ENCODE peak calls at places on chromosomes 11 and 22, in nine cellular contexts. H is GM12891; R is osteocyte; B is NCI-H1417; P is stimulated activated CD4-positive, alpha-beta T cell treated with anti-CD3 and anti-CD28 coated beads, Interleukin-12 subunit alpha, Interleukin-12 subunit beta, amount 100 ng/mL, for 4 hours; O is hippocampal formation; A is AG04450; S is mammary epithelial cell; N is stimulated activated naive CD8-positive, alpha-beta T cell treated with anti-CD3 and anti-CD28 coated beads, Interleukin-15, amount 100 ng/mL, for 72 hours. T is an unnamed sample.

GRCh38 chr22:47127441-47127871 is 365.0 kb downstream of the TBC1D22A start:
- DNase-seq in H (no peak), R (no peak), B (no peak), P (no peak), O (no peak), A (no peak), S (no peak), N (no peak), T (no peak)

GRCh38 chr11:123302751-123303195 is 107.7 kb upstream of the CLMP start:
- DNase-seq in H (peak; percentile 26), R (no peak), B (no peak), P (peak; percentile 18), O (no peak), A (no peak), S (peak; percentile 8), N (peak; percentile 56), T (peak; percentile 46)

GRCh38 chr11:297666-298405 is 1.5 kb downstream of the IFITM5 start:
- DNase-seq in H (no peak), R (no peak), B (no peak), P (no peak), O (no peak), A (no peak), S (no peak), N (peak; percentile 86), T (no peak)

GRCh38 chr11:79055866-79056632 is 384.8 kb downstream of the TENM4 start:
- DNase-seq in H (no peak), R (no peak), B (no peak), P (no peak), O (no peak), A (no peak), S (no peak), N (no peak), T (peak; percentile 61)

GRCh38 chr22:47604563-47604962 is 842.1 kb downstream of the TBC1D22A start:
- DNase-seq in H (no peak), R (peak; percentile 38), B (no peak), P (no peak), O (no peak), A (no peak), S (no peak), N (no peak), T (no peak)

GRCh38 chr11:79045811-79046304 is 395.0 kb downstream of the TENM4 start:
- DNase-seq in H (no peak), R (no peak), B (no peak), P (no peak), O (no peak), A (no peak), S (peak; percentile 65), N (no peak), T (no peak)

GRCh38 chr11:108538022-108538424 is 39.8 kb upstream of the POGLUT3 start:
- DNase-seq in H (no peak), R (peak; percentile 23), B (no peak), P (no peak), O (no peak), A (no peak), S (no peak), N (no peak), T (no peak)

GRCh38 chr11:21635359-21635758 is 557.5 kb upstream of the ANO5 start:
- DNase-seq in H (no peak), R (no peak), B (no peak), P (no peak), O (no peak), A (no peak), S (no peak), N (no peak), T (no peak)

GRCh38 chr11:114228401-114229061 is 67.7 kb upstream of the NNMT start:
- DNase-seq in H (no peak), R (no peak), B (peak; percentile 17), P (no peak), O (no peak), A (no peak), S (no peak), N (no peak), T (no peak)

GRCh38 chr11:75161506-75161905 is 10.6 kb downstream of the SLCO2B1 start:
- DNase-seq in H (no peak), R (no peak), B (no peak), P (no peak), O (no peak), A (no peak), S (no peak), N (no peak), T (no peak)

GRCh38 chr11:112590778-112591177 is 330.1 kb upstream of the PLET1 start:
- DNase-seq in H (no peak), R (no peak), B (no peak), P (no peak), O (no peak), A (no peak), S (peak; percentile 70), N (no peak), T (peak; percentile 38)

GRCh38 chr11:70734379-70734778 is 336.1 kb downstream of the CTTN start:
- DNase-seq in H (no peak), R (no peak), B (no peak), P (no peak), O (no peak), A (no peak), S (no peak), N (no peak), T (no peak)

GRCh38 chr11:20342347-20343279 is 20.9 kb upstream of the HTATIP2 start:
- DNase-seq in H (no peak), R (no peak), B (no peak), P (no peak), O (no peak), A (no peak), S (no peak), N (no peak), T (no peak)

GRCh38 chr22:25546751-25547150 is 17.7 kb upstream of the GRK3 start:
- DNase-seq in H (no peak), R (no peak), B (no peak), P (no peak), O (no peak), A (no peak), S (no peak), N (no peak), T (no peak)

GRCh38 chr22:20463324-20464095 is 25.9 kb upstream of the SCARF2 start:
- DNase-seq in H (no peak), R (no peak), B (no peak), P (no peak), O (no peak), A (no peak), S (no peak), N (peak; percentile 22), T (no peak)

GRCh38 chr11:8031248-8032115 is 44.3 kb downstream of the EIF3F start:
- DNase-seq in H (no peak), R (peak; percentile 82), B (no peak), P (no peak), O (no peak), A (no peak), S (no peak), N (no peak), T (no peak)

GRCh38 chr11:43367382-43368178 is 8.9 kb downstream of the TTC17 start:
- DNase-seq in H (no peak), R (no peak), B (no peak), P (no peak), O (no peak), A (peak; percentile 32), S (peak; percentile 21), N (no peak), T (no peak)

GRCh38 chr22:46830841-46831240 is 68.4 kb downstream of the TBC1D22A start:
- DNase-seq in H (no peak), R (no peak), B (no peak), P (no peak), O (no peak), A (no peak), S (no peak), N (no peak), T (no peak)

GRCh38 chr22:49690454-49690853 is 137.2 kb downstream of the BRD1 start:
- DNase-seq in H (no peak), R (peak; percentile 70), B (no peak), P (no peak), O (no peak), A (no peak), S (no peak), N (no peak), T (no peak)

GRCh38 chr22:43883012-43883661 is 8.7 kb downstream of the PNPLA5 start:
- DNase-seq in H (peak; percentile 79), R (no peak), B (peak; percentile 19), P (peak; percentile 12), O (no peak), A (no peak), S (peak; percentile 72), N (peak; percentile 60), T (no peak)

GRCh38 chr11:114447444-114447843 is 8.2 kb downstream of the REXO2 start:
- DNase-seq in H (no peak), R (no peak), B (no peak), P (no peak), O (no peak), A (no peak), S (no peak), N (no peak), T (no peak)

GRCh38 chr11:69814411-69814810 is 4.8 kb downstream of the FGF3 start:
- DNase-seq in H (no peak), R (no peak), B (no peak), P (no peak), O (no peak), A (no peak), S (no peak), N (no peak), T (no peak)

GRCh38 chr22:50178871-50179869 is 6.5 kb upstream of the TRABD start:
- DNase-seq in H (no peak), R (no peak), B (no peak), P (no peak), O (no peak), A (no peak), S (no peak), N (no peak), T (no peak)

GRCh38 chr22:37021710-37022482 is 2.4 kb downstream of the MPST start:
- DNase-seq in H (peak; percentile 80), R (no peak), B (no peak), P (peak; percentile 57), O (no peak), A (no peak), S (no peak), N (peak; percentile 49), T (no peak)

GRCh38 chr22:31627223-31627731 is 34.7 kb downstream of the PISD start:
- DNase-seq in H (no peak), R (no peak), B (no peak), P (no peak), O (no peak), A (no peak), S (no peak), N (no peak), T (no peak)

GRCh38 chr11:832529-833113 is at the start of gene CD151:
- DNase-seq in H (no peak), R (no peak), B (peak; percentile 57), P (peak; percentile 57), O (no peak), A (no peak), S (peak; percentile 63), N (no peak), T (no peak)

GRCh38 chr11:132972565-132972964 is 559.7 kb downstream of the OPCML start:
- DNase-seq in H (no peak), R (peak; percentile 38), B (no peak), P (no peak), O (peak; percentile 76), A (no peak), S (no peak), N (no peak), T (no peak)

GRCh38 chr11:1987024-1987423 is 10.6 kb downstream of the H19 start:
- DNase-seq in H (no peak), R (no peak), B (no peak), P (no peak), O (no peak), A (no peak), S (no peak), N (no peak), T (no peak)

GRCh38 chr11:102603091-102603490 is 22.0 kb downstream of the MMP20 start:
- DNase-seq in H (no peak), R (no peak), B (no peak), P (no peak), O (peak; percentile 95), A (peak; percentile 16), S (peak; percentile 98), N (no peak), T (peak; percentile 8)